ENCODE peak calls at places on chromosomes 6 and 20, in four cellular contexts. V, F, L and O are unnamed samples.

GRCh38 chr6:11712760-11713159 is 65.8 kb downstream of the ADTRP start:
- DNase-seq in V (no peak), F (peak), L (no peak), O (no peak)

GRCh38 chr6:81450180-81450579 is 302.3 kb downstream of the TENT5A start:
- DNase-seq in V (no peak), F (peak), L (no peak), O (peak)

GRCh38 chr6:113809818-113810217 is 47.3 kb upstream of the MARCKS start:
- DNase-seq in V (no peak), F (no peak), L (no peak), O (no peak)

GRCh38 chr20:62627901-62628612 is 14.2 kb upstream of the SLCO4A1 start:
- DNase-seq in V (no peak), F (peak), L (no peak), O (no peak)

GRCh38 chr6:14796974-14797762 is 448.7 kb upstream of the JARID2 start:
- DNase-seq in V (no peak), F (peak), L (no peak), O (no peak)

GRCh38 chr20:10216146-10216741 is 2.4 kb upstream of the SNAP25 start:
- DNase-seq in V (no peak), F (peak), L (no peak), O (no peak)

GRCh38 chr20:8853805-8854338 is 215.0 kb upstream of the PLCB4 start:
- DNase-seq in V (no peak), F (peak), L (no peak), O (peak)

GRCh38 chr6:134722996-134723871 is 226.7 kb downstream of the ALDH8A1 start:
- DNase-seq in V (no peak), F (peak), L (no peak), O (peak)

GRCh38 chr20:44398303-44398702 is 42.8 kb downstream of the HNF4A start:
- DNase-seq in V (no peak), F (peak), L (no peak), O (peak)

GRCh38 chr20:3262566-3262965 is 23.6 kb upstream of the SLC4A11 start:
- DNase-seq in V (no peak), F (peak), L (no peak), O (peak)

GRCh38 chr20:46894971-46895905 is 595 bp downstream of the EYA2 start:
- DNase-seq in V (peak), F (peak), L (no peak), O (no peak)

GRCh38 chr6:113416166-113416565 is 441.0 kb upstream of the MARCKS start:
- DNase-seq in V (no peak), F (peak), L (no peak), O (no peak)

GRCh38 chr6:14804444-14805210 is 441.2 kb upstream of the JARID2 start:
- DNase-seq in V (peak), F (peak), L (peak), O (peak)

GRCh38 chr20:24985802-24986201 is 6.7 kb downstream of the APMAP start:
- DNase-seq in V (no peak), F (no peak), L (peak), O (no peak)

GRCh38 chr6:89346433-89346832 is 6.1 kb downstream of the UBE2J1 start:
- DNase-seq in V (no peak), F (no peak), L (no peak), O (no peak)

GRCh38 chr6:3135668-3136297 is 17.3 kb downstream of the BPHL start:
- DNase-seq in V (no peak), F (no peak), L (no peak), O (no peak)
- H3K27ac ChIP-seq in V (no peak), F (no peak), L (no peak), O (no peak)

DNA sequence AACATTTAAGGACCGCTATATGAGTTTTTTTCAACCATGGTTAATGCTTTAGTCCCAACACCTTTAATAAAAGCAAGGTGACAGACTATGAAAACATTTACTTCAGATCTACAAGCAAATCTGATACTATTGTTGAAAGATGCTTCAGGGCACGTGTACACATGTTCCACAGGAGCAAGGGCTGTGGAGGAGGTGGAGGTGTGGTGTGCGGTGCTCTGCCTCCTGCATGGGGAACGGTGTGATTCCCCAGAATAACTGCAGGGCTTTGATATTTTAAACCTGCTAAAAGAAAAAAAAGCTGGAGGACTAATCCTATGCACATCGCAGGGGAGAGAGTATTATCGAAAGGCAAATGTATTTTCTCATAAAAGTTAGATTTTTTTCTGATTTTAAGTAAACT is 188.1 kb upstream of the CEP162 start:
- DNase-seq in V (no peak), F (no peak), L (no peak), O (no peak)
- H3K4me3 ChIP-seq in V (no peak), F (no peak), L (no peak), O (no peak)

GRCh38 chr20:22452442-22453011 is 131.8 kb downstream of the FOXA2 start:
- DNase-seq in V (no peak), F (no peak), L (no peak), O (no peak)

GRCh38 chr20:22455259-22455658 is 129.1 kb downstream of the FOXA2 start:
- DNase-seq in V (no peak), F (no peak), L (no peak), O (no peak)

GRCh38 chr20:22456109-22456508 is 128.3 kb downstream of the FOXA2 start:
- DNase-seq in V (no peak), F (no peak), L (no peak), O (no peak)

GRCh38 chr20:22450540-22450939 is 133.8 kb downstream of the FOXA2 start:
- DNase-seq in V (no peak), F (no peak), L (no peak), O (no peak)

DNA sequence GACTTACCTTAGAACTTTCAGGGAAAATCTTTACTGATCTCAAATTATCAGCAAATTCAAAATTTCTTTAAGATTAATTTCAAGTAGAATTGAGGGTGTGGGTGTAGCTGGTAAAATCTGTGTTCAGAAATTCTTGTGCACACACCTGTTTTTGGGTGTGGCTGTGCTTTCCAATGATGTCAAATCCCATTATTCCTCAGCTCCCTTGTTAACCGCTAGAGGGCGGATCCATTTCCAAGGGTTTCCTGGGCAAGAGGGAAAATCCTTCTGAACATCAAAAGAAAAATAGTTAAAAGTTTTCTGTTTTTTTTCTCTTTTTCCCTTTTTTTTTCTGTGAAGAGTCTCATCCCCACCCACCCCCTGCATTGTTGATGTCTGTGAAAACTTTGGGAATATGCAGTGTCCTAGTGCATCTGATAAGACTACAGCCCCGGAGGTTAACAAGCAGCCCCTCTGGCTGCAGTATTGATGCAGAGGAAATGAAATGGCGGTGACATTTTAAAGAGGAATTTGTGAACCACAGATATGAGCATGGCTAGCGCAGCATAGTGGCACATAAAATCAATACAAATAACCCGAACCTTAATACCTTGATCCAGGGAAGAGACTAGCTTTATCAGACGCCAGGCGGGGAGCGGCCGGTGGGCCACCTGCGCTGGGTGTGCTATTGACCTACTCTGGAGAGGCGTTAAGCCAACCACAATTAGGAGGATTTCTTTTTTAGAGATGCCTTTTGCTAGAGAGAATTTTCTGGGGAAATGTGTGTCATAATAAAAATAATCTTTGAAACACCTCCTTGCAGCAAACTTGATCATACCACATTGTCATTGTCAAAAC is 130.9 kb downstream of the FOXA2 start:
- DNase-seq in V (no peak), F (no peak), L (no peak), O (no peak)
- TF ChIP-seq CTCF in V (peak), F (peak), L (peak), O (peak)

DNA sequence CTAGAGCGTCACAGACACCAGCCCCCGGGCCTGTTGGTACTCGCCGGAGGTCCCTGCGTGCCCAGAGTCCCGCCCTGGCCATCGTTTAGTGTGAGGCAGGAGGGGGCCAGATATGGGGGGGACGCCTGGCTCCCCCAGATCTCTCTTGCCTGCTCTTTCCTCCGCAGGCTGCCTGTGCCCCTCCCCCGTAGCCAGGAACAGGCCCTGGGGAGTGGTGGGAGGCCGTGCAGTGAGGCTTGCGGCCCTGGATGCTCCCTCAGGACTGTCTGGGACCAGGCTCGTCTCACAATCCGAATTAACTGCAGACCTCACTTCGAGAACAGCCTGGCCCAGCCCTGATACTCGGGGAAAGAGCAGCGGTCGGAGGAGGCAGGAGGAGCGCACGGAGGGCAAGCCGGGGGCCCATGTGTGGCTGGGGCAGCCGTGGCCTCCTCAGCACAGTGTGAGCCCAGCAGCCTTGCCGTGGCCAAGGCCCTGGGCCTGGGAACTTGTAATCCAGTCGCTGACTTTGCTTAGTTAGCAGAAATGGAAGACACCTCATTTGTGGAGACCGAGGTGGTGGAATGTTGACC is 28.7 kb downstream of the FRMD1 start:
- DNase-seq in V (no peak), F (no peak), L (peak), O (no peak)
- H3K27ac ChIP-seq in V (no peak), F (no peak), L (no peak), O (no peak)